ENCODE peak calls at places on chromosomes 13 and 19, in eight cellular contexts. One of them, this sample, is unnamed.

GRCh38 chr19:43499042-43499441 is 5.5 kb downstream of the PHLDB3 start:
- DNase-seq in ACHN: no peak
- DNase-seq in GM13976: no peak
- DNase-seq in keratinocyte: no peak
- DNase-seq in A549: no peak
- DNase-seq in nucleus accumbens: no peak
- DNase-seq in neuronal stem cell: no peak
- DNase-seq in SHP77 treated with DMSO at 0.1 percent for 48 hours: no peak
- DNase-seq in this sample: no peak

GRCh38 chr13:99123101-99124045 is 77.3 kb upstream of the UBAC2 start:
- DNase-seq in SHP77 treated with DMSO at 0.1 percent for 48 hours: no peak
- DNase-seq in neuronal stem cell: no peak
- DNase-seq in ACHN: peak; percentile 40
- DNase-seq in keratinocyte: peak; percentile 4
- DNase-seq in nucleus accumbens: no peak
- DNase-seq in GM13976: no peak
- DNase-seq in A549: no peak
- DNase-seq in this sample: no peak

GRCh38 chr13:112583592-112584277 is 4.2 kb downstream of the TUBGCP3 start:
- DNase-seq in neuronal stem cell: no peak
- DNase-seq in nucleus accumbens: no peak
- DNase-seq in keratinocyte: no peak
- DNase-seq in A549: no peak
- DNase-seq in SHP77 treated with DMSO at 0.1 percent for 48 hours: no peak
- DNase-seq in GM13976: peak; percentile 68
- DNase-seq in ACHN: no peak
- DNase-seq in this sample: no peak

GRCh38 chr19:16400911-16401675 is 70.7 kb downstream of the EPS15L1 start:
- DNase-seq in GM13976: no peak
- DNase-seq in neuronal stem cell: no peak
- DNase-seq in A549: no peak
- DNase-seq in keratinocyte: no peak
- DNase-seq in nucleus accumbens: peak; percentile 26
- DNase-seq in ACHN: no peak
- DNase-seq in SHP77 treated with DMSO at 0.1 percent for 48 hours: no peak
- DNase-seq in this sample: no peak

GRCh38 chr19:16325671-16326400 is 1.2 kb downstream of the KLF2 start:
- DNase-seq in ACHN: no peak
- DNase-seq in GM13976: no peak
- DNase-seq in keratinocyte: no peak
- DNase-seq in SHP77 treated with DMSO at 0.1 percent for 48 hours: no peak
- DNase-seq in nucleus accumbens: no peak
- DNase-seq in neuronal stem cell: peak; percentile 51
- DNase-seq in A549: peak; percentile 43
- DNase-seq in this sample: peak; percentile 44

GRCh38 chr19:33292595-33293254 is 9.6 kb downstream of the CEBPA start:
- DNase-seq in SHP77 treated with DMSO at 0.1 percent for 48 hours: peak; percentile 32
- DNase-seq in neuronal stem cell: no peak
- DNase-seq in A549: peak; percentile 41
- DNase-seq in ACHN: no peak
- DNase-seq in nucleus accumbens: no peak
- DNase-seq in keratinocyte: no peak
- DNase-seq in GM13976: no peak
- DNase-seq in this sample: no peak

GRCh38 chr19:19268453-19269385 is 4.4 kb downstream of the TM6SF2 start:
- DNase-seq in SHP77 treated with DMSO at 0.1 percent for 48 hours: no peak
- DNase-seq in nucleus accumbens: no peak
- DNase-seq in ACHN: no peak
- DNase-seq in neuronal stem cell: no peak
- DNase-seq in keratinocyte: no peak
- DNase-seq in A549: no peak
- DNase-seq in GM13976: no peak
- DNase-seq in this sample: no peak

GRCh38 chr13:19759669-19760068 is 23.1 kb downstream of the PSPC1 start:
- DNase-seq in keratinocyte: no peak
- DNase-seq in neuronal stem cell: no peak
- DNase-seq in A549: no peak
- DNase-seq in ACHN: no peak
- DNase-seq in SHP77 treated with DMSO at 0.1 percent for 48 hours: no peak
- DNase-seq in nucleus accumbens: no peak
- DNase-seq in GM13976: no peak
- DNase-seq in this sample: no peak

GRCh38 chr13:41562083-41562482 is 104.7 kb downstream of the RGCC start:
- DNase-seq in nucleus accumbens: peak; percentile 27
- DNase-seq in GM13976: no peak
- DNase-seq in SHP77 treated with DMSO at 0.1 percent for 48 hours: no peak
- DNase-seq in ACHN: peak; percentile 53
- DNase-seq in A549: no peak
- DNase-seq in keratinocyte: no peak
- DNase-seq in neuronal stem cell: no peak
- DNase-seq in this sample: no peak

GRCh38 chr13:44972956-44973581 is 16.2 kb downstream of the NUFIP1 start:
- DNase-seq in ACHN: peak; percentile 56
- DNase-seq in nucleus accumbens: no peak
- DNase-seq in neuronal stem cell: no peak
- DNase-seq in keratinocyte: no peak
- DNase-seq in SHP77 treated with DMSO at 0.1 percent for 48 hours: no peak
- DNase-seq in A549: peak; percentile 10
- DNase-seq in GM13976: no peak
- DNase-seq in this sample: no peak

GRCh38 chr19:48539503-48540096 is 12.4 kb upstream of the SULT2B1 start:
- DNase-seq in SHP77 treated with DMSO at 0.1 percent for 48 hours: peak; percentile 96
- DNase-seq in ACHN: no peak
- DNase-seq in keratinocyte: no peak
- DNase-seq in nucleus accumbens: no peak
- DNase-seq in GM13976: no peak
- DNase-seq in neuronal stem cell: no peak
- DNase-seq in A549: peak; percentile 94
- DNase-seq in this sample: no peak

GRCh38 chr19:34673590-34673989 is 3.4 kb downstream of the SCGB2B2 start:
- DNase-seq in SHP77 treated with DMSO at 0.1 percent for 48 hours: no peak
- DNase-seq in GM13976: no peak
- DNase-seq in ACHN: no peak
- DNase-seq in A549: no peak
- DNase-seq in neuronal stem cell: no peak
- DNase-seq in nucleus accumbens: no peak
- DNase-seq in keratinocyte: no peak
- DNase-seq in this sample: no peak

GRCh38 chr13:101451641-101452040 is 834 bp upstream of the ITGBL1 start:
- DNase-seq in SHP77 treated with DMSO at 0.1 percent for 48 hours: no peak
- DNase-seq in A549: no peak
- DNase-seq in neuronal stem cell: no peak
- DNase-seq in keratinocyte: no peak
- DNase-seq in nucleus accumbens: no peak
- DNase-seq in GM13976: no peak
- DNase-seq in ACHN: no peak
- DNase-seq in this sample: no peak

GRCh38 chr13:110524484-110525254 is 36.9 kb downstream of the RAB20 start:
- DNase-seq in SHP77 treated with DMSO at 0.1 percent for 48 hours: peak; percentile 55
- DNase-seq in GM13976: no peak
- DNase-seq in keratinocyte: no peak
- DNase-seq in ACHN: no peak
- DNase-seq in A549: no peak
- DNase-seq in nucleus accumbens: no peak
- DNase-seq in neuronal stem cell: no peak
- DNase-seq in this sample: no peak

GRCh38 chr19:869245-870177 is 10.0 kb downstream of the CFD start:
- DNase-seq in nucleus accumbens: no peak
- DNase-seq in keratinocyte: no peak
- DNase-seq in SHP77 treated with DMSO at 0.1 percent for 48 hours: no peak
- DNase-seq in neuronal stem cell: no peak
- DNase-seq in GM13976: no peak
- DNase-seq in ACHN: peak; percentile 44
- DNase-seq in A549: peak; percentile 89
- DNase-seq in this sample: no peak

GRCh38 chr13:36530050-36530789 is 97.9 kb downstream of the CCNA1 start:
- DNase-seq in neuronal stem cell: no peak
- DNase-seq in nucleus accumbens: no peak
- DNase-seq in keratinocyte: no peak
- DNase-seq in GM13976: no peak
- DNase-seq in ACHN: peak; percentile 72
- DNase-seq in SHP77 treated with DMSO at 0.1 percent for 48 hours: no peak
- DNase-seq in A549: no peak
- DNase-seq in this sample: no peak

GRCh38 chr19:3721131-3721899 is 13.1 kb downstream of the TJP3 start:
- DNase-seq in GM13976: peak; percentile 95
- DNase-seq in keratinocyte: no peak
- DNase-seq in neuronal stem cell: peak; percentile 95
- DNase-seq in nucleus accumbens: no peak
- DNase-seq in ACHN: peak; percentile 80
- DNase-seq in A549: peak; percentile 91
- DNase-seq in SHP77 treated with DMSO at 0.1 percent for 48 hours: peak; percentile 69
- DNase-seq in this sample: peak; percentile 79

GRCh38 chr19:5913739-5914357 is at the start of gene CAPS:
- DNase-seq in keratinocyte: peak; percentile 21
- DNase-seq in SHP77 treated with DMSO at 0.1 percent for 48 hours: no peak
- DNase-seq in A549: peak; percentile 50
- DNase-seq in GM13976: no peak
- DNase-seq in ACHN: peak; percentile 76
- DNase-seq in neuronal stem cell: no peak
- DNase-seq in nucleus accumbens: no peak
- DNase-seq in this sample: no peak

GRCh38 chr13:101757446-101758039 is 305.1 kb downstream of the ITGBL1 start:
- DNase-seq in GM13976: peak; percentile 17
- DNase-seq in neuronal stem cell: no peak
- DNase-seq in A549: peak; percentile 45
- DNase-seq in SHP77 treated with DMSO at 0.1 percent for 48 hours: peak; percentile 57
- DNase-seq in keratinocyte: peak; percentile 0
- DNase-seq in nucleus accumbens: no peak
- DNase-seq in ACHN: peak; percentile 51
- DNase-seq in this sample: no peak

GRCh38 chr19:46732172-46732938 is 13.5 kb upstream of the FKRP start:
- DNase-seq in neuronal stem cell: no peak
- DNase-seq in nucleus accumbens: no peak
- DNase-seq in SHP77 treated with DMSO at 0.1 percent for 48 hours: no peak
- DNase-seq in A549: no peak
- DNase-seq in GM13976: no peak
- DNase-seq in ACHN: no peak
- DNase-seq in keratinocyte: no peak
- DNase-seq in this sample: no peak

GRCh38 chr13:110397445-110397844 is 90.4 kb downstream of the COL4A2 start:
- DNase-seq in SHP77 treated with DMSO at 0.1 percent for 48 hours: no peak
- DNase-seq in keratinocyte: no peak
- DNase-seq in neuronal stem cell: no peak
- DNase-seq in nucleus accumbens: no peak
- DNase-seq in ACHN: peak; percentile 25
- DNase-seq in GM13976: no peak
- DNase-seq in A549: no peak
- DNase-seq in this sample: no peak

GRCh38 chr13:80605007-80605406 is 264.1 kb upstream of the SPRY2 start:
- DNase-seq in ACHN: no peak
- DNase-seq in keratinocyte: no peak
- DNase-seq in GM13976: no peak
- DNase-seq in A549: no peak
- DNase-seq in neuronal stem cell: no peak
- DNase-seq in nucleus accumbens: no peak
- DNase-seq in SHP77 treated with DMSO at 0.1 percent for 48 hours: no peak
- DNase-seq in this sample: no peak

GRCh38 chr19:45790942-45791341 is 1.7 kb downstream of the DMWD start:
- DNase-seq in neuronal stem cell: no peak
- DNase-seq in keratinocyte: no peak
- DNase-seq in ACHN: no peak
- DNase-seq in GM13976: no peak
- DNase-seq in SHP77 treated with DMSO at 0.1 percent for 48 hours: no peak
- DNase-seq in A549: no peak
- DNase-seq in nucleus accumbens: no peak
- DNase-seq in this sample: no peak

GRCh38 chr19:42091300-42092266 is 15.6 kb downstream of the ZNF574 start:
- DNase-seq in GM13976: no peak
- DNase-seq in keratinocyte: no peak
- DNase-seq in neuronal stem cell: no peak
- DNase-seq in ACHN: no peak
- DNase-seq in SHP77 treated with DMSO at 0.1 percent for 48 hours: no peak
- DNase-seq in nucleus accumbens: no peak
- DNase-seq in A549: peak; percentile 66
- DNase-seq in this sample: no peak

GRCh38 chr19:29308977-29309520 is 96.1 kb upstream of the UQCRFS1 start:
- DNase-seq in GM13976: no peak
- DNase-seq in SHP77 treated with DMSO at 0.1 percent for 48 hours: no peak
- DNase-seq in nucleus accumbens: no peak
- DNase-seq in A549: no peak
- DNase-seq in ACHN: no peak
- DNase-seq in neuronal stem cell: no peak
- DNase-seq in keratinocyte: no peak
- DNase-seq in this sample: no peak

This sample was measured in T-helper 22 cell.